ENCODE peak calls at places on chromosomes 12 and 14, in six cellular contexts. X is Peyer's patch, P is tibial nerve, I is keratinocyte, A is adrenal gland, C is AG04450. D is an unnamed sample. For H3K27me3, the result is how much of the 10 kb centered on the place peaks cover.

GRCh38 chr14:94738786-94739185 is 31.1 kb downstream of the GSC start:
- DNase-seq in X (no peak), P (no peak), I (no peak), A (no peak), C (no peak), D (no peak)

GRCh38 chr12:131098178-131098981 is 144.7 kb downstream of the ADGRD1 start:
- DNase-seq in X (no peak), P (no peak), I (no peak), A (no peak), C (no peak), D (no peak)

GRCh38 chr14:53751650-53752049 is 205.0 kb downstream of the BMP4 start:
- DNase-seq in X (no peak), P (no peak), I (no peak), A (no peak), C (no peak), D (no peak)

GRCh38 chr14:105071942-105072341 is 6.7 kb upstream of the GPR132 start:
- DNase-seq in X (no peak), P (no peak), I (no peak), A (no peak), C (no peak), D (no peak)

GRCh38 chr12:57477710-57478681 is 1.7 kb downstream of the ARHGAP9 start:
- DNase-seq in X (peak), P (no peak), I (no peak), A (peak), C (no peak), D (no peak)

GRCh38 chr12:103273645-103274044 is 222.1 kb downstream of the C12orf42 start:
- DNase-seq in X (no peak), P (no peak), I (no peak), A (no peak), C (no peak), D (no peak)

GRCh38 chr14:81231540-81231939 is 10.8 kb upstream of the GTF2A1 start:
- DNase-seq in X (no peak), P (no peak), I (no peak), A (no peak), C (no peak), D (no peak)

GRCh38 chr12:68981536-68981935 is 48.6 kb upstream of the CPM start:
- DNase-seq in X (no peak), P (no peak), I (no peak), A (no peak), C (no peak), D (no peak)

GRCh38 chr12:123934016-123934620 is 38.5 kb downstream of the CCDC92 start:
- DNase-seq in X (no peak), P (no peak), I (no peak), A (no peak), C (no peak), D (no peak)

GRCh38 chr12:25829192-25829591 is 129.3 kb upstream of the RASSF8 start:
- DNase-seq in X (no peak), P (peak), I (no peak), A (no peak), C (peak), D (peak)

GRCh38 chr14:54312166-54312801 is 84.5 kb upstream of the CDKN3 start:
- DNase-seq in X (no peak), P (no peak), I (peak), A (no peak), C (peak), D (peak)

GRCh38 chr12:2539938-2540337 is 254.8 kb upstream of the FKBP4 start:
- DNase-seq in X (no peak), P (no peak), I (no peak), A (peak), C (no peak), D (no peak)

GRCh38 chr14:61346793-61347192 is 25.4 kb downstream of the PRKCH start:
- DNase-seq in X (no peak), P (no peak), I (no peak), A (no peak), C (no peak), D (no peak)

GRCh38 chr14:104383931-104384775 is 195.4 kb upstream of the C14orf180 start:
- DNase-seq in X (no peak), P (no peak), I (no peak), A (no peak), C (no peak), D (no peak)

GRCh38 chr12:109617496-109617895 is 43.9 kb downstream of the MVK start:
- DNase-seq in X (no peak), P (no peak), I (no peak), A (no peak), C (no peak), D (no peak)

GRCh38 chr12:1505576-1505975 is 88.8 kb downstream of the FBXL14 start:
- DNase-seq in X (no peak), P (no peak), I (no peak), A (no peak), C (no peak), D (no peak)

GRCh38 chr12:106296179-106296877 is 6.2 kb upstream of the TCP11L2 start:
- DNase-seq in X (no peak), P (no peak), I (peak), A (no peak), C (no peak), D (no peak)

GRCh38 chr14:74967618-74968017 is 12.2 kb upstream of the PGF start:
- DNase-seq in X (no peak), P (no peak), I (no peak), A (no peak), C (no peak), D (no peak)
- H3K27me3 ChIP-seq in X (under half), P (under half), I (under half), A (under half), C (under half), D (under half)

GRCh38 chr14:106802413-106803364 is 1276.3 kb downstream of the TMEM121 start:
- DNase-seq in X (peak), P (no peak), I (no peak), A (no peak), C (no peak), D (no peak)
- TF ChIP-seq CTCF in X (peak), P (no peak), I (no peak), A (no peak), C (no peak), D (no peak)

DNA sequence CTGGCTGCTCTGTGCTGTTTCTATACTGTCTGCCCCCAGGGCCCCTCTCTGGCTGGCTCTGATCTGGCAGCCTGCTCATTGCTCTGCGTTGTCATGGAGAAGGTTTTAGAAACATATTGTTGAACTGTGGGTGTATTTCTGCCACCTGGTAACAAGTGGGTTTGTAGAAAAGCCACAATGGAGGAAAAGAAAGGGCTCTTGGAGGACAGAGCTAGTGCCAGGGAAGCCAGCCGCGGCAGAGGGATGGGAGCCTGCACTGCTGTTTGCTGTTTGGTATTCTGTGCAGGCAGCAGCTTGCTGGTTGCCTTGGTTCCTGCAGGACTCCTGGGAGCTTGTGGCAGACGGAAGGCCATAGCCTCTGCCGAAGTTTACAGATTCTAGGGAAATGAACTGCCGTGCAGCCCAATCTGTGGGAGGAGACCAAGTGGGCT is 15.1 kb downstream of the CCDC177 start:
- DNase-seq in X (no peak), P (no peak), I (no peak), A (no peak), C (no peak), D (no peak)
- H3K27me3 ChIP-seq in X (under half), P (under half), I (under half), A (under half), C (under half), D (under half)

DNA sequence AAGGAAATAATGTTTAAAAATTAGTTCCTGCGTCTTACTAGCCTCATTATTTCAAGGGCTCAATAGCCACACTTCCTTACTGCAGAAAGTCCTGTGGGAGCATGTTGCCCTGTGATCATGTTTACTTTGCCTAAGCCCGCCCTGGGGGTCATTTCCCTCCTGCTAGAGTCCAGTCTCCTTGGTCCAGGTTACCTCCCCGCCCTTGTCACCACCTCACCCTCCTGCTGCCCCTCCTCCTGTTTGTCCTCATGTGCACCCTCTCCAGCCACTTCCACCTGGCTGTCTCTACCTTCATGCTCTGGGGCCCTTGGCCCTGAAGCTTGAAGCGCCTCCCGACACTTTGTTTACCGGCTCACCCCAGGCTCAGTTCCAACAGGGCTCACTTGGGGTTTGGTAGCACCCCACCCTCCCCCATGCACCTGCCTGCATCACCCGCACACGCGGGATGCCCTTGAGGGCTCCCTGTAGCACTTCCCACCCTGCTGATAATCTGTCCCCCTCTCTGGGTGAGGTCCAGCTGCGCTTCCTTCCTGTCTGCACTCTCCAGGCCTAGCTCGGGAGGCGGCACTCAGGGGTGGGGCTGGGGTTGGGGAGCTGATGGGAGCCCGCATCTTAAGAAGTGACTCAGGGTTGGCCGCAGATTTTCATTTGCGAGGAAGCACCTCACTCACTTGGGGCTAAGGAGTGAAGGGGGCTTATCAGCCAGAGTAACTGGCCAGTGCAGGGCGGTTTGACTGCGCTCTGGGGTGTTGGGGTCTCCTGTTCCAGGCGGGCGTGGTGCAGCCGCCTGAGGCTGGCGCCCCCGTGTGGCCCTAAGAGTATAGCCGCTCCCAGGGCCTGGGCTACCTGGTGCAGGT is 40.1 kb downstream of the SMIM41 start:
- DNase-seq in X (peak), P (no peak), I (no peak), A (peak), C (no peak), D (no peak)
- TF ChIP-seq CTCF in X (peak), P (no peak), I (peak), A (peak), C (peak), D (peak)

DNA sequence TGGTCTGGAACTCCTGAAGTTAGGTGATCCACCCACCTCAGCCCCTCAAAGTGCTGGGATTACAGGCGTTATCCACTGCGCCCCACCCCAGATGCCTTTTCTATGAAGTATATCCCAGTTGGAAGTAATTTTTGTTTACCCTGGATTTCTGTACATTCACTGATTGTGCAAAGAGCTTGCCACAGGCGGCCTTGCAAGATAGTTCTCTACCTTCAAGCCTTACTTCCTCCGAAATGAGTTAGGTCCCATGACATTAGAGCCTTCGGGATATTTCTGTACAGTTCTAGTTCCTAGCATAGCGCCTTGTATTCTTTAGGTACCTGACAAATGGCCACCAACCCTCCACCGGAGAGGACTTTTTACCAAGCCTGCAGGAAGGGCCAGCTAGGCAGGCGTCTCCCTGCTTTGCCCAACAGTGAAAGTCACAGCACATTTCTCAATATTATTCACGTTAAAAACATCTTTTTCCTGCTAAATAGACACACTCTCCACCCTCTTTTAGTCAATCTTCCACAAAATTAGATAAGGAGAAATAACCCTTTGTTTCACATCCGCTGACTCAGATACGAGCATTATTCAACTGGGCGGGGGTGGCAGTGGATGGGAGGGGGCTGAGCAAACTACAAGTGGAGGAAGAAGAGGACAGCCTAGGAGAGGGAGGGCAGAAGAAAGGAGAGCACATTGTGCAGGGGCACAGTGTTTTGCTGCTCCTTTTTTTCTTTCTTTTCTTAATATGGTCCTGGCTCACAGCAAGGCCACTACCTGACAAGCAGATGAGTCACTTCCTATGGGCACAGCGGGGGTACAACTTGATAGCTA is 40.0 kb upstream of the CAPRIN2 start:
- DNase-seq in X (no peak), P (no peak), I (no peak), A (peak), C (no peak), D (peak)
- H3K27me3 ChIP-seq in X (under half), P (under half), I (under half), A (under half), C (under half), D (under half)

GRCh38 chr12:14986449-14986848 is 13.6 kb downstream of the PDE6H start:
- DNase-seq in X (no peak), P (no peak), I (no peak), A (no peak), C (no peak), D (no peak)
- TF ChIP-seq CTCF in X (no peak), P (no peak), I (no peak), A (no peak), C (no peak), D (no peak)

DNA sequence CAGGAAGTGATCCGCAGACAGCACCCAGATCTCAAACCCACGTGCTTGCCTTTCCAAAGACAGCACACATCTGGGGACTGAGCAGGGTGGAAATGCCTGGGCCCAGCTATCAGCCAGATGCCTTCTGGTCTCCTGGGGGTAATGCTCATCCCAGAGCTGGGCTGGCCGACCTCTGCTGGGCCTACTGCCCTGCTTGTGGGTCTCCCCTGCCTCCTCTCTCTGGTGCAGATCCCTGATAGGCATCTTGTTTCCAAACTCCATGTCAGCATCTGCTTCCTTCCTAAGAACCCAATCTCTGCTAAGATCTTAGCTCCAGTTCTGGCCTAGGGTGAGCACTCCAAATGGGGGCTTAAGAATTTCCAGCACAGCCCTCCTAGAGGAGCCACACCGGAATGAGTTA is 1043.0 kb downstream of the VRK1 start:
- DNase-seq in X (no peak), P (no peak), I (no peak), A (no peak), C (no peak), D (no peak)
- H3K27me3 ChIP-seq in X (under half), P (under half), I (under half), A (under half), C (under half), D (under half)

D was measured in BJ.